ENCODE peak calls at places on chromosomes 6 and 20, in five cellular contexts. One of them, this sample, is unnamed.
A peak's percentile ranks its signal among the peaks of the same experiment; 100 is the strongest.

GRCh38 chr6:37535701-37536461 is 36.2 kb upstream of the CCDC167 start:
- DNase-seq in breast epithelium: no peak
- DNase-seq in HCT116: no peak
- DNase-seq in right lobe of liver: no peak
- DNase-seq in H1: no peak
- DNase-seq in this sample: peak; percentile 31

GRCh38 chr20:34385464-34385863 is 22.4 kb downstream of the ITCH start:
- DNase-seq in right lobe of liver: no peak
- DNase-seq in HCT116: no peak
- DNase-seq in H1: no peak
- DNase-seq in breast epithelium: no peak
- DNase-seq in this sample: no peak

GRCh38 chr6:124684621-124685020 is 277.6 kb upstream of the RNF217 start:
- DNase-seq in right lobe of liver: no peak
- DNase-seq in H1: no peak
- DNase-seq in HCT116: no peak
- DNase-seq in breast epithelium: no peak
- DNase-seq in this sample: no peak

GRCh38 chr6:18410412-18410811 is 23.3 kb downstream of the RNF144B start:
- DNase-seq in breast epithelium: no peak
- DNase-seq in right lobe of liver: no peak
- DNase-seq in H1: no peak
- DNase-seq in HCT116: no peak
- DNase-seq in this sample: no peak

GRCh38 chr6:92723390-92723931 is 695.9 kb downstream of the EPHA7 start:
- DNase-seq in H1: no peak
- DNase-seq in right lobe of liver: no peak
- DNase-seq in HCT116: no peak
- DNase-seq in breast epithelium: no peak
- DNase-seq in this sample: no peak

GRCh38 chr6:98769546-98769945 is 64.8 kb upstream of the POU3F2 start:
- DNase-seq in H1: no peak
- DNase-seq in HCT116: peak; percentile 40
- DNase-seq in right lobe of liver: no peak
- DNase-seq in breast epithelium: no peak
- DNase-seq in this sample: no peak

GRCh38 chr6:24524801-24525200 is 30.0 kb downstream of the ALDH5A1 start:
- DNase-seq in right lobe of liver: no peak
- DNase-seq in H1: no peak
- DNase-seq in HCT116: peak; percentile 41
- DNase-seq in breast epithelium: no peak
- DNase-seq in this sample: no peak

GRCh38 chr20:21048841-21049273 is 57.3 kb downstream of the LINC00237 start:
- DNase-seq in right lobe of liver: peak; percentile 52
- DNase-seq in HCT116: peak; percentile 28
- DNase-seq in breast epithelium: no peak
- DNase-seq in H1: no peak
- DNase-seq in this sample: peak; percentile 62

GRCh38 chr6:121993362-121993761 is 406.1 kb upstream of the HSF2 start:
- DNase-seq in H1: no peak
- DNase-seq in HCT116: no peak
- DNase-seq in right lobe of liver: no peak
- DNase-seq in breast epithelium: no peak
- DNase-seq in this sample: no peak

GRCh38 chr6:102749210-102749971 is 1355.9 kb downstream of the GRIK2 start:
- DNase-seq in breast epithelium: no peak
- DNase-seq in H1: no peak
- DNase-seq in HCT116: no peak
- DNase-seq in right lobe of liver: no peak
- DNase-seq in this sample: no peak

GRCh38 chr20:3646067-3646440 is 17.1 kb downstream of the GFRA4 start:
- DNase-seq in right lobe of liver: no peak
- DNase-seq in H1: no peak
- DNase-seq in HCT116: no peak
- DNase-seq in breast epithelium: no peak
- DNase-seq in this sample: no peak

GRCh38 chr6:159701413-159701999 is 8.5 kb upstream of the SOD2 start:
- DNase-seq in HCT116: no peak
- DNase-seq in H1: no peak
- DNase-seq in breast epithelium: no peak
- DNase-seq in right lobe of liver: peak; percentile 61
- DNase-seq in this sample: no peak

GRCh38 chr6:168147205-168147738 is 68.3 kb upstream of the FRMD1 start:
- DNase-seq in breast epithelium: no peak
- DNase-seq in right lobe of liver: no peak
- DNase-seq in HCT116: no peak
- DNase-seq in H1: no peak
- DNase-seq in this sample: peak; percentile 34

GRCh38 chr6:56292505-56293181 is 45.3 kb upstream of the COL21A1 start:
- DNase-seq in HCT116: peak; percentile 53
- DNase-seq in right lobe of liver: no peak
- DNase-seq in H1: no peak
- DNase-seq in breast epithelium: no peak
- DNase-seq in this sample: no peak

DNA sequence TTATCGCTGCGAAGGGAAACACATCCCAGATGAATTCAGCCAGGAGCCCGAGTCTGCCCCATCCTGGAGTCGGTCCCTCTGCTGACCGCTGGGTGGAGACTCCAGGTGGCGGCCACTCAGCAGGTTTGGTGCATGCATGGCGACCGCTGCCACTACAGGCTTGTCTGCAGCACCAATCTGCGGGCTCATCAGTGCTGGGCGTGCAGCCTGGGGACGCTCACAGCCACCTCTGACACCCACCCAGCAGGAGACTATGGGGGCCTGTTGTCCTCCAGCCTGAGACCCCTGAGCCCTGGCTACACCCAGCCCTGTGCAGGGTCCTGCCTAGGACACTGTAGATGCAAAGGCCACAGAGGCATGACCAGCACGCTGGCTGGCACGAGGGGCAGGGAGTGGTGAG is 40.5 kb upstream of the GATA5 start:
- DNase-seq in breast epithelium: no peak
- DNase-seq in HCT116: no peak
- DNase-seq in H1: no peak
- DNase-seq in right lobe of liver: peak; percentile 46
- DNase-seq in this sample: no peak
- TF ChIP-seq CTCF in breast epithelium: no peak
- TF ChIP-seq CTCF in HCT116: peak; percentile 39
- TF ChIP-seq CTCF in H1: peak; percentile 34
- TF ChIP-seq CTCF in right lobe of liver: peak; percentile 21
- TF ChIP-seq CTCF in this sample: peak; percentile 24

GRCh38 chr6:32153835-32154513 is at the start of gene PPT2:
- DNase-seq in right lobe of liver: peak; percentile 79
- DNase-seq in H1: peak; percentile 74
- DNase-seq in breast epithelium: peak; percentile 84
- DNase-seq in HCT116: peak; percentile 90
- DNase-seq in this sample: peak; percentile 73

GRCh38 chr6:32151131-32151884 is 431 bp downstream of the PRRT1 start:
- DNase-seq in HCT116: no peak
- DNase-seq in H1: no peak
- DNase-seq in breast epithelium: no peak
- DNase-seq in right lobe of liver: no peak
- DNase-seq in this sample: no peak

GRCh38 chr6:32151885-32152311 is at the start of gene PRRT1:
- DNase-seq in HCT116: no peak
- DNase-seq in right lobe of liver: no peak
- DNase-seq in H1: no peak
- DNase-seq in breast epithelium: no peak
- DNase-seq in this sample: no peak

GRCh38 chr6:32153252-32153834 is 598 bp upstream of the PPT2 start:
- DNase-seq in right lobe of liver: no peak
- DNase-seq in H1: no peak
- DNase-seq in HCT116: no peak
- DNase-seq in breast epithelium: no peak
- DNase-seq in this sample: peak; percentile 41

DNA sequence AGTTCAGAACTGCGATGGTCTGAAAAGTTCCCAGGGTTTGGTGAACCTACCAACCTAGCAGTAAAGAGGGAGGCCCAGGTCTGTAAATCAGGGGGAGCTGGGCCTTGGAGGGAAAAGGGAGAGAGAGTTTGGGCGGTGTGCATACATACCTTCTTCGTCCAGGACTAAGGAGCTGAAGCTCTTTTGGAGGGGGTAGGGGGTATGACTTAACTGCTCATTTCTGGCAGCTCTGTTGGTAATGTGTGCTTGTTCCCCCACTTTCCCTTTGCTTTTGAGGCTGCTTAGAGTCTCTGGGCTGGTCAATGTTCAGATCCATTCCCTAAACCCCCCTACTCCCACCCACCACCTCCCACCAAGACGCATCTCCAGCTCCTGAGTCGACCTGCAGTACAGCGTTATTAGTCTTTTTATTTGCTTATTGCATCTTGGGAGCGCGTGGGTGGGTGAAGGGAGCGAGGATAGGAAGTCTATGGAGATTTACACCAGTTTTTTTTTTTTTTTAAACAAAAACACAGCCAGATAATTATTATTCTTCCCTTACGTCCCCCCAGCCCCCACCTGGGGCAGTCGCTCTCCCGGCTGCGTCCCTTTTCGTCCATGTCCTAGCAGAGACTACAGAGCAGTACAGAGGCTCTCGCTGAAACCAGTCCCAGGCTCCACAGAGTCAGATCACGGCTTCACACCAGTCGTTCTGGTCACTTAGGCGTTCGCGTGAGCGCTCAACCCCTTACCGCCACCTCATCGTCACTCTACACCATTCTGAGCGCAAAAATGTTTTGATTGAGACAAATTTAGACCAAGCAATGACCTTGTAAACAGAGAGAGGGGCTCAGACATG is 894 bp upstream of the PRRT1 start:
- DNase-seq in right lobe of liver: no peak
- DNase-seq in H1: no peak
- DNase-seq in breast epithelium: no peak
- DNase-seq in HCT116: no peak
- DNase-seq in this sample: no peak
- TF ChIP-seq POLR2A in right lobe of liver: no peak
- TF ChIP-seq POLR2A in H1: no peak
- TF ChIP-seq POLR2A in breast epithelium: no peak
- TF ChIP-seq POLR2A in HCT116: no peak
- TF ChIP-seq POLR2A in this sample: no peak

GRCh38 chr6:90468080-90468479 is 118.8 kb downstream of the MAP3K7 start:
- DNase-seq in breast epithelium: no peak
- DNase-seq in HCT116: no peak
- DNase-seq in H1: no peak
- DNase-seq in right lobe of liver: no peak
- DNase-seq in this sample: no peak

GRCh38 chr6:90466191-90466940 is 120.5 kb downstream of the MAP3K7 start:
- DNase-seq in breast epithelium: no peak
- DNase-seq in H1: no peak
- DNase-seq in right lobe of liver: no peak
- DNase-seq in HCT116: no peak
- DNase-seq in this sample: no peak

GRCh38 chr6:90468859-90469258 is 118.0 kb downstream of the MAP3K7 start:
- DNase-seq in HCT116: no peak
- DNase-seq in H1: no peak
- DNase-seq in breast epithelium: no peak
- DNase-seq in right lobe of liver: no peak
- DNase-seq in this sample: no peak

GRCh38 chr6:90469906-90470305 is 117.0 kb downstream of the MAP3K7 start:
- DNase-seq in right lobe of liver: no peak
- DNase-seq in HCT116: no peak
- DNase-seq in H1: no peak
- DNase-seq in breast epithelium: peak; percentile 80
- DNase-seq in this sample: no peak

DNA sequence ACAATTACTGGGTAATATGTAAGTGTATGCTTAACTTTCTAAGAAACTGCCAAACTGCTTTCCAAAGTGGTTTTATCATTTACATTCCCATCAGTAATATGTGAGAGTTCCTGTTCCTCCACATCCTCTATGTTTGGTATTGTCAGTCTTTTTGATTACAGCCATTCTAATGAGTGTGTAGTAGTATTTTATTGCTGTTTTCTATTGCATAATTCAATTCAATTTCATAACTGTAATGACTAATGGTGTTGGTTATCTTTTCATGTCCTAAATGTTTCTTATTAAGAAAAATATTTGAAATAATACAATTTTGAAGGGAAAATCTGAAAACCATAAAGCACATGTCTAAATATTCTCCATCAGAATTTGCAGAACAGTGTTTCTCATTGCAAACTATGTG is 119.3 kb downstream of the MAP3K7 start:
- DNase-seq in breast epithelium: no peak
- DNase-seq in right lobe of liver: no peak
- DNase-seq in HCT116: no peak
- DNase-seq in H1: no peak
- DNase-seq in this sample: no peak
- H3K4me1 ChIP-seq in breast epithelium: no peaks in the 10 kb centered on the region
- H3K4me1 ChIP-seq in right lobe of liver: no peaks in the 10 kb centered on the region
- H3K4me1 ChIP-seq in HCT116: no peaks in the 10 kb centered on the region
- H3K4me1 ChIP-seq in H1: no peaks in the 10 kb centered on the region
- H3K4me1 ChIP-seq in this sample: no peaks in the 10 kb centered on the region

GRCh38 chr20:8246701-8247100 is 114.6 kb downstream of the PLCB1 start:
- DNase-seq in HCT116: no peak
- DNase-seq in breast epithelium: no peak
- DNase-seq in H1: no peak
- DNase-seq in right lobe of liver: no peak
- DNase-seq in this sample: no peak

GRCh38 chr20:8250539-8251200 is 118.6 kb downstream of the PLCB1 start:
- DNase-seq in H1: no peak
- DNase-seq in breast epithelium: no peak
- DNase-seq in right lobe of liver: no peak
- DNase-seq in HCT116: no peak
- DNase-seq in this sample: no peak

GRCh38 chr20:8246153-8246552 is 114.1 kb downstream of the PLCB1 start:
- DNase-seq in HCT116: no peak
- DNase-seq in right lobe of liver: no peak
- DNase-seq in breast epithelium: no peak
- DNase-seq in H1: no peak
- DNase-seq in this sample: no peak

GRCh38 chr20:8251201-8251575 is 119.1 kb downstream of the PLCB1 start:
- DNase-seq in HCT116: no peak
- DNase-seq in breast epithelium: no peak
- DNase-seq in H1: no peak
- DNase-seq in right lobe of liver: no peak
- DNase-seq in this sample: no peak

GRCh38 chr20:8248051-8248450 is 116.0 kb downstream of the PLCB1 start:
- DNase-seq in breast epithelium: no peak
- DNase-seq in right lobe of liver: no peak
- DNase-seq in HCT116: no peak
- DNase-seq in H1: no peak
- DNase-seq in this sample: no peak
- TF ChIP-seq CTCF in breast epithelium: no peak
- TF ChIP-seq CTCF in right lobe of liver: no peak
- TF ChIP-seq CTCF in HCT116: no peak
- TF ChIP-seq CTCF in H1: no peak
- TF ChIP-seq CTCF in this sample: no peak

DNA sequence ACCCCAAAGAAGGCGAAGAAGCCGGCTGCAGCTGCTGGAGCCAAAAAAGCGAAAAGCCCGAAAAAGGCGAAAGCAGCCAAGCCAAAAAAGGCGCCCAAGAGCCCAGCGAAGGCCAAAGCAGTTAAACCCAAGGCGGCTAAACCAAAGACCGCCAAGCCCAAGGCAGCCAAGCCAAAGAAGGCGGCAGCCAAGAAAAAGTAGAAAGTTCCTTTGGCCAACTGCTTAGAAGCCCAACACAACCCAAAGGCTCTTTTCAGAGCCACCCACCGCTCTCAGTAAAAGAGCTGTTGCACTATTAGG is 69.6 kb downstream of the HFE start:
- DNase-seq in breast epithelium: no peak
- DNase-seq in right lobe of liver: no peak
- DNase-seq in HCT116: no peak
- DNase-seq in H1: no peak
- DNase-seq in this sample: no peak
- TF ChIP-seq POLR2A in breast epithelium: no peak
- TF ChIP-seq POLR2A in right lobe of liver: no peak
- TF ChIP-seq POLR2A in HCT116: no peak
- TF ChIP-seq POLR2A in H1: no peak
- TF ChIP-seq POLR2A in this sample: no peak